ENCODE peak calls at places on chromosomes 11 and 22, in six cellular contexts. A is heart right ventricle; V is mammary epithelial cell; I is iPS-NIHi11; F is NCI-H748 treated with DMSO at 0.1 percent for 48 hours; E is naive thymus-derived CD4-positive, alpha-beta T cell. S is an unnamed sample.

GRCh38 chr11:125457814-125458343 is 38.2 kb downstream of the FEZ1 start:
- DNase-seq in A (peak), V (no peak), I (peak), F (no peak), E (no peak), S (no peak)

GRCh38 chr22:48740086-48740730 is 1087.5 kb downstream of the BRD1 start:
- DNase-seq in A (no peak), V (no peak), I (no peak), F (no peak), E (no peak), S (no peak)

GRCh38 chr11:14336507-14337503 is 22.2 kb downstream of the RRAS2 start:
- DNase-seq in A (no peak), V (peak), I (no peak), F (no peak), E (no peak), S (no peak)

GRCh38 chr22:26097840-26098239 is 71.4 kb upstream of the SEZ6L start:
- DNase-seq in A (no peak), V (no peak), I (no peak), F (no peak), E (no peak), S (no peak)

GRCh38 chr11:6413791-6414231 is 5.1 kb downstream of the APBB1 start:
- DNase-seq in A (no peak), V (no peak), I (no peak), F (no peak), E (peak), S (no peak)

GRCh38 chr11:19437760-19438159 is 197.0 kb upstream of the E2F8 start:
- DNase-seq in A (no peak), V (peak), I (no peak), F (no peak), E (no peak), S (no peak)

GRCh38 chr11:100753144-100753543 is 66.1 kb downstream of the ARHGAP42 start:
- DNase-seq in A (no peak), V (peak), I (no peak), F (no peak), E (no peak), S (no peak)

GRCh38 chr11:118742304-118742703 is 48.7 kb downstream of the DDX6 start:
- DNase-seq in A (no peak), V (no peak), I (no peak), F (no peak), E (no peak), S (no peak)

GRCh38 chr22:34841911-34842310 is 224.0 kb upstream of the ISX start:
- DNase-seq in A (no peak), V (no peak), I (no peak), F (no peak), E (no peak), S (no peak)

GRCh38 chr11:67372993-67373915 is at the start of gene CLCF1:
- DNase-seq in A (peak), V (peak), I (peak), F (peak), E (peak), S (no peak)

GRCh38 chr11:12537778-12538401 is 136.3 kb upstream of the TEAD1 start:
- DNase-seq in A (no peak), V (no peak), I (no peak), F (no peak), E (no peak), S (no peak)

GRCh38 chr11:92475316-92475715 is 250.7 kb downstream of the FAT3 start:
- DNase-seq in A (no peak), V (no peak), I (no peak), F (no peak), E (no peak), S (no peak)

GRCh38 chr22:28230682-28231081 is 311.6 kb upstream of the PITPNB start:
- DNase-seq in A (no peak), V (no peak), I (no peak), F (no peak), E (no peak), S (no peak)

GRCh38 chr11:2777871-2778629 is 78.3 kb upstream of the KCNQ1OT1 start:
- DNase-seq in A (no peak), V (no peak), I (peak), F (no peak), E (no peak), S (no peak)

GRCh38 chr22:24423519-24424000 is 3.8 kb upstream of the ADORA2A start:
- DNase-seq in A (peak), V (no peak), I (peak), F (no peak), E (peak), S (no peak)

GRCh38 chr22:22403306-22403705 is 105.2 kb downstream of the ZNF280B start:
- DNase-seq in A (no peak), V (no peak), I (no peak), F (no peak), E (no peak), S (no peak)

GRCh38 chr11:68677432-68677831 is 6.9 kb upstream of the GAL start:
- DNase-seq in A (peak), V (peak), I (peak), F (no peak), E (no peak), S (peak)

GRCh38 chr22:34976474-34976873 is 89.5 kb upstream of the ISX start:
- DNase-seq in A (no peak), V (no peak), I (no peak), F (no peak), E (no peak), S (no peak)

GRCh38 chr11:20373102-20373501 is 9.6 kb downstream of the HTATIP2 start:
- DNase-seq in A (no peak), V (no peak), I (no peak), F (no peak), E (no peak), S (no peak)